ENCODE peak calls at places on chromosomes 7 and 10, in seven cellular contexts. O is AG08396, N is substantia nigra, S is 8988T, R is left ventricle myocardium inferior, X is MCF 10A, J is HepG2. E is an unnamed sample.
A peak's percentile ranks its signal among the peaks of the same experiment; 100 is the strongest.

GRCh38 chr7:24436131-24436920 is 136.9 kb upstream of the PALS2 start:
- DNase-seq in R (no peak), N (no peak), J (no peak), S (no peak), O (no peak), X (no peak), E (no peak)

GRCh38 chr7:157165987-157166386 is 27.3 kb downstream of the UBE3C start:
- DNase-seq in R (no peak), J (no peak), X (no peak), N (no peak), O (no peak), S (no peak), E (no peak)

GRCh38 chr10:14173706-14174594 is 156.8 kb downstream of the FRMD4A start:
- DNase-seq in S (no peak), O (peak; percentile 19), X (no peak), N (no peak), J (no peak), R (no peak), E (no peak)

GRCh38 chr10:78511324-78512204 is 477.9 kb downstream of the RPS24 start:
- DNase-seq in R (no peak), O (no peak), X (no peak), N (no peak), J (no peak), S (no peak), E (no peak)

GRCh38 chr10:930415-931325 is 835 bp downstream of the LARP4B start:
- DNase-seq in J (peak; percentile 42), O (peak; percentile 65), R (peak; percentile 33), N (no peak), S (peak; percentile 39), X (peak; percentile 50), E (no peak)

GRCh38 chr7:106693659-106694353 is 32.8 kb upstream of the CCDC71L start:
- DNase-seq in R (no peak), N (no peak), S (no peak), X (no peak), J (no peak), O (no peak), E (no peak)

GRCh38 chr7:142349670-142350405 is 92.0 kb upstream of the PRSS58 start:
- DNase-seq in N (no peak), S (no peak), X (peak; percentile 81), J (no peak), O (no peak), R (no peak), E (no peak)

GRCh38 chr10:122056431-122057094 is 67.6 kb downstream of the TACC2 start:
- DNase-seq in S (no peak), R (no peak), N (no peak), J (peak; percentile 85), X (peak; percentile 73), O (no peak), E (no peak)

GRCh38 chr7:111855842-111856227 is 293.5 kb upstream of the IMMP2L start:
- DNase-seq in N (no peak), O (no peak), X (no peak), S (no peak), R (no peak), J (no peak), E (peak; percentile 14)

GRCh38 chr10:87640043-87640442 is 19.6 kb upstream of the PAPSS2 start:
- DNase-seq in O (no peak), R (no peak), N (no peak), S (no peak), X (no peak), J (no peak), E (no peak)

GRCh38 chr7:112064627-112065385 is 141.4 kb downstream of the DOCK4 start:
- DNase-seq in S (no peak), O (no peak), N (no peak), R (no peak), J (no peak), X (no peak), E (no peak)

GRCh38 chr7:70579397-70580097 is 552.4 kb upstream of the GALNT17 start:
- DNase-seq in N (no peak), S (no peak), O (no peak), X (no peak), R (no peak), J (no peak), E (no peak)

GRCh38 chr7:76512941-76513816 is 2.8 kb downstream of the UPK3B start:
- DNase-seq in O (peak; percentile 27), J (peak; percentile 54), X (peak; percentile 16), S (no peak), N (no peak), R (no peak), E (no peak)

GRCh38 chr10:1392127-1392526 is 335.9 kb downstream of the WDR37 start:
- DNase-seq in J (no peak), X (peak; percentile 8), S (no peak), R (no peak), N (no peak), O (no peak), E (no peak)

GRCh38 chr10:88979153-88979562 is 11.4 kb upstream of the FAS start:
- DNase-seq in J (no peak), X (peak; percentile 67), S (no peak), O (peak; percentile 77), R (no peak), N (no peak), E (no peak)

GRCh38 chr10:116270691-116271592 is 2.1 kb downstream of the GFRA1 start:
- DNase-seq in R (peak; percentile 60), X (no peak), J (no peak), S (no peak), N (no peak), O (peak; percentile 22), E (no peak)

GRCh38 chr7:145168427-145168826 is 332.6 kb upstream of the TPK1 start:
- DNase-seq in O (no peak), J (no peak), N (no peak), X (no peak), R (no peak), S (no peak), E (peak; percentile 5)